ENCODE peak calls at places on chromosome 19, in six cellular contexts. H, U, X, O, M and Q are unnamed samples.
A peak's percentile ranks its signal among the peaks of the same experiment; 100 is the strongest.

GRCh38 chr19:13022859-13023636 is 27.8 kb downstream of the NFIX start:
- DNase-seq in H (peak; percentile 91), U (peak; percentile 29), X (peak; percentile 86), O (no peak), M (peak; percentile 76), Q (peak; percentile 77)

GRCh38 chr19:18389095-18389735 is 3.3 kb downstream of the GDF15 start:
- DNase-seq in H (no peak), U (no peak), X (no peak), O (no peak), M (no peak), Q (no peak)

GRCh38 chr19:39372047-39372802 is 18.7 kb downstream of the PAF1 start:
- DNase-seq in H (peak; percentile 79), U (no peak), X (peak; percentile 92), O (no peak), M (peak; percentile 57), Q (no peak)

GRCh38 chr19:40147693-40148347 is 43.4 kb upstream of the MAP3K10 start:
- DNase-seq in H (peak; percentile 18), U (peak; percentile 36), X (peak; percentile 59), O (peak; percentile 25), M (peak; percentile 11), Q (no peak)

GRCh38 chr19:48841047-48841446 is 4.8 kb upstream of the HSD17B14 start:
- DNase-seq in H (no peak), U (no peak), X (no peak), O (no peak), M (no peak), Q (no peak)

GRCh38 chr19:17450264-17451075 is 2.0 kb upstream of the TMEM221 start:
- DNase-seq in H (no peak), U (peak; percentile 73), X (no peak), O (peak; percentile 14), M (no peak), Q (peak; percentile 52)

GRCh38 chr19:34430738-34431625 is 2.8 kb downstream of the UBA2 start:
- DNase-seq in H (no peak), U (peak; percentile 63), X (no peak), O (peak; percentile 51), M (no peak), Q (peak; percentile 79)

GRCh38 chr19:43467730-43468129 is 2.3 kb upstream of the LYPD3 start:
- DNase-seq in H (no peak), U (no peak), X (no peak), O (peak; percentile 28), M (no peak), Q (no peak)

GRCh38 chr19:42051166-42052115 is 18.6 kb downstream of the GRIK5 start:
- DNase-seq in H (peak; percentile 72), U (peak; percentile 44), X (no peak), O (peak; percentile 56), M (no peak), Q (no peak)

GRCh38 chr19:10699650-10700335 is 1.4 kb upstream of the QTRT1 start:
- DNase-seq in H (no peak), U (peak; percentile 89), X (no peak), O (peak; percentile 47), M (peak; percentile 70), Q (peak; percentile 73)

GRCh38 chr19:33690461-33691427 is 69.0 kb downstream of the CHST8 start:
- DNase-seq in H (no peak), U (peak; percentile 8), X (no peak), O (no peak), M (no peak), Q (no peak)

GRCh38 chr19:14821958-14822357 is 13.0 kb downstream of the OR7A5 start:
- DNase-seq in H (no peak), U (no peak), X (no peak), O (no peak), M (no peak), Q (no peak)

GRCh38 chr19:14817052-14817451 is 17.9 kb downstream of the OR7A5 start:
- DNase-seq in H (no peak), U (no peak), X (no peak), O (no peak), M (no peak), Q (no peak)

GRCh38 chr19:14814982-14815381 is 20.0 kb downstream of the OR7A5 start:
- DNase-seq in H (no peak), U (no peak), X (no peak), O (no peak), M (no peak), Q (no peak)

DNA sequence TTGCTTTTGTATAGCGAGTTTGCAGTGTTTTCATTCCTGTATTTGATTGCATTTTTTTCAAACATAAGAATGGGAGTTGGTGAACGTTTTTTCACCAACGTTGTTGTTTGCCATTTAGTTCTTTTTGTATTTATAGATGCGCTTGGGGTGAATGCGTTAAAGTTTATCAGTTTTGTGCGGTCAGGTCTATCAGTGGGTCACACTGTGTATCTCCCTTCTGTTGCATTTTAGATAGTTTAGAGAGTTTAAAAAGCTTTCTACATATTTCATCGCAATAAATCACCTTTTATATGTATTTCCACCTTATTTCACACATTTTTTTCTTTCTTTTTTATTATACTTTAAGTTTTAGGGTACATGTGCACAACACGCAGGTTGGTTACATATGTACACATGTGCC is 16.4 kb downstream of the OR7A5 start:
- DNase-seq in H (no peak), U (no peak), X (no peak), O (no peak), M (no peak), Q (no peak)
- TF ChIP-seq CTCF in H (no peak), U (no peak), X (no peak), O (no peak), M (no peak), Q (no peak)

GRCh38 chr19:7622933-7623685 is 6.2 kb downstream of the XAB2 start:
- DNase-seq in H (no peak), U (no peak), X (no peak), O (no peak), M (no peak), Q (no peak)

GRCh38 chr19:7623725-7624603 is 5.4 kb downstream of the XAB2 start:
- DNase-seq in H (no peak), U (no peak), X (no peak), O (no peak), M (no peak), Q (no peak)

GRCh38 chr19:7627166-7627565 is 2.2 kb downstream of the XAB2 start:
- DNase-seq in H (no peak), U (no peak), X (no peak), O (no peak), M (no peak), Q (no peak)

GRCh38 chr19:7624810-7625209 is 4.5 kb downstream of the XAB2 start:
- DNase-seq in H (no peak), U (no peak), X (no peak), O (no peak), M (no peak), Q (no peak)

GRCh38 chr19:7625763-7626372 is 3.5 kb downstream of the XAB2 start:
- DNase-seq in H (no peak), U (no peak), X (no peak), O (no peak), M (no peak), Q (no peak)
- TF ChIP-seq CTCF in H (no peak), U (no peak), X (no peak), O (no peak), M (no peak), Q (no peak)

DNA sequence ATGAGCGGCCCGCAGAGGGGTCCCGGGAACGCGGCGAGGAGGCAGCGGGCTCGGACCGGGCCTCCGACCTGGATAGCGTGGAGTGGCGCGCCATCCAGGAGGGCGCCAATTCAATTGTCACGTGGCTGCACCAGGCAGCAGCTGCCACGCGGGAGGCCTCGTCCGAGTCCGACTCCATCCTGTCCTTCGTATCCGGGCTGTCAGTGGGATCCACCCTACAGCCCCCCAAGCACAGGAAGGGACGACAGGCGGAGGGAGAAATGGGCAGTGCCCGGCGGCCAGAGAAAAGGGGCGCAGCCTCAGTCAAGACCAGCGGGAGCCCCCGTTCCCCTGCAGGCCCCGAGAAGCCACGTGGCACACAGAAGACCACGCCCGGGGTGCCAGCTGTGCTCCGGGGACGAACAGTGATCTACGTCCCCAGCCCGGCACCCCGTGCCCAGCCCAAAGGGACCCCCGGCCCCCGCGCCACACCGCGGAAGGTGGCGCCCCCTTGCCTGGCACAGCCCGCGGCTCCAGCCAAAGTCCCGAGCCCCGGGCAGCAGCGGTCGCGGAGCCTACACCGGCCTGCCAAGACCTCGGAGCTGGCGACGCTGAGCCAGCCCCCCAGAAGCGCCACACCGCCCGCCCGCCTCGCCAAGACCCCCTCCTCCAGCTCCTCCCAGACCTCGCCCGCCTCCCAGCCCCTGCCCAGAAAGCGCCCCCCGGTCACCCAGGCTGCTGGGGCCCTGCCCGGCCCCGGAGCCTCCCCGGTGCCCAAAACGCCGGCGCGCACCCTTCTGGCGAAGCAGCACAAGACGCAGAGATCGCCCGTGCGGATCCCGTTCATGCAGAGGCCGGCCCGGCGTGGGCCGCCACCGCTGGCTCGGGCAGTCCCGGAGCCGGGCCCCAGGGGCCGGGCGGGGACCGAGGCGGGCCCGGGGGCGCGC is 10.5 kb downstream of the C19orf25 start:
- DNase-seq in H (no peak), U (peak; percentile 51), X (no peak), O (peak; percentile 60), M (no peak), Q (no peak)
- TF ChIP-seq CTCF in H (no peak), U (no peak), X (no peak), O (no peak), M (no peak), Q (no peak)

GRCh38 chr19:37946132-37946531 is 39.1 kb downstream of the SIPA1L3 start:
- DNase-seq in H (no peak), U (no peak), X (no peak), O (no peak), M (no peak), Q (no peak)

GRCh38 chr19:37938379-37938778 is 31.4 kb downstream of the SIPA1L3 start:
- DNase-seq in H (no peak), U (no peak), X (no peak), O (no peak), M (no peak), Q (no peak)

GRCh38 chr19:37942516-37942902 is 35.5 kb downstream of the SIPA1L3 start:
- DNase-seq in H (no peak), U (no peak), X (no peak), O (no peak), M (no peak), Q (no peak)

GRCh38 chr19:37943480-37943879 is 36.5 kb downstream of the SIPA1L3 start:
- DNase-seq in H (no peak), U (no peak), X (no peak), O (no peak), M (peak; percentile 76), Q (no peak)

GRCh38 chr19:37941820-37942515 is 35.0 kb downstream of the SIPA1L3 start:
- DNase-seq in H (no peak), U (no peak), X (no peak), O (no peak), M (peak; percentile 49), Q (no peak)
- TF ChIP-seq CTCF in H (no peak), U (no peak), X (no peak), O (no peak), M (no peak), Q (no peak)

DNA sequence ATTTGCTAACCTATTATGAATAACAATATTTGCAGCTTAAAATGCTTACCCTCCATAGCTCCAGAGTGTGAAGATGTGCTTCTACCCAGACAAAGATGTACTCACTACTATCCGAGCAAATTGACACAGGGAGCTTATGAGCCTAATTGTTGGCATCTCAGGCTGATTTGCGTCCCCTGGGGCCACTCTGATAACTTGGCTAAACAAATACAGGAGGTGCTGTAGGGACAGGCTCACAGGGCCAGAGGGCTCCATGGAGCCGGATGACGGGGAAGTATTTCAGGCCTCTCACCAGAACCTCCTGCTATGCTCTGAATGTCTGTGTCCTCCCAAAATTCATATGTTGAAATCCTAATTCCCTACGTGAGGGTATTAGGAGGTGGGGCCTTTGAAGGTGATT is 26.7 kb upstream of the C19orf12 start:
- DNase-seq in H (no peak), U (no peak), X (no peak), O (no peak), M (no peak), Q (no peak)
- TF ChIP-seq CTCF in H (no peak), U (no peak), X (no peak), O (no peak), M (no peak), Q (no peak)